ENCODE peak calls at places on chromosomes 7 and 10, in seven cellular contexts. O is testis, X is heart left ventricle, W is body of pancreas, S is GM12878, M is stomach, Y is HCT116. P is an unnamed sample.
A peak's percentile ranks its signal among the peaks of the same experiment; 100 is the strongest.

GRCh38 chr10:72740526-72740925 is 48.6 kb downstream of the MCU start:
- DNase-seq in O (no peak), X (peak; percentile 16), W (peak; percentile 23), S (no peak), M (peak; percentile 60), Y (peak; percentile 45), P (peak; percentile 68)

GRCh38 chr7:116630932-116631449 is 41.0 kb upstream of the MET start:
- DNase-seq in O (no peak), X (peak; percentile 20), W (peak; percentile 94), S (no peak), M (peak; percentile 86), Y (peak; percentile 96), P (peak; percentile 78)

GRCh38 chr10:72013202-72013945 is 49.2 kb downstream of the CHST3 start:
- DNase-seq in O (no peak), X (peak; percentile 62), W (peak; percentile 65), S (no peak), M (peak; percentile 43), Y (no peak), P (no peak)

GRCh38 chr10:93150990-93151547 is 77.4 kb downstream of the CYP26A1 start:
- DNase-seq in O (no peak), X (no peak), W (no peak), S (no peak), M (no peak), Y (no peak), P (no peak)

GRCh38 chr7:40658731-40659130 is 523.9 kb downstream of the SUGCT start:
- DNase-seq in O (no peak), X (no peak), W (no peak), S (no peak), M (no peak), Y (no peak), P (no peak)

GRCh38 chr7:134605978-134606923 is 40.4 kb upstream of the BPGM start:
- DNase-seq in O (peak; percentile 84), X (peak; percentile 59), W (peak; percentile 77), S (no peak), M (peak; percentile 75), Y (peak; percentile 34), P (peak; percentile 79)

GRCh38 chr10:17474595-17474994 is 20.2 kb upstream of the ST8SIA6 start:
- DNase-seq in O (no peak), X (no peak), W (no peak), S (no peak), M (no peak), Y (peak; percentile 21), P (no peak)

GRCh38 chr7:26624431-26624830 is 240.0 kb downstream of the SKAP2 start:
- DNase-seq in O (no peak), X (no peak), W (no peak), S (no peak), M (no peak), Y (no peak), P (no peak)

GRCh38 chr7:43653466-43653865 is 70.6 kb downstream of the STK17A start:
- DNase-seq in O (no peak), X (no peak), W (no peak), S (no peak), M (no peak), Y (no peak), P (no peak)

GRCh38 chr7:134707663-134708383 is 61.2 kb downstream of the BPGM start:
- DNase-seq in O (no peak), X (no peak), W (no peak), S (no peak), M (no peak), Y (no peak), P (no peak)

GRCh38 chr10:67883710-67884312 is 645 bp upstream of the SIRT1 start:
- DNase-seq in O (no peak), X (peak; percentile 9), W (no peak), S (no peak), M (no peak), Y (no peak), P (no peak)

GRCh38 chr7:123460616-123461015 is 73.8 kb downstream of the IQUB start:
- DNase-seq in O (no peak), X (no peak), W (no peak), S (no peak), M (no peak), Y (no peak), P (no peak)

GRCh38 chr7:6640246-6640721 is 3.2 kb downstream of the ZNF316 start:
- DNase-seq in O (no peak), X (no peak), W (no peak), S (no peak), M (no peak), Y (no peak), P (no peak)

GRCh38 chr7:5635461-5636445 is 145.7 kb downstream of the RNF216 start:
- DNase-seq in O (no peak), X (no peak), W (no peak), S (no peak), M (no peak), Y (no peak), P (no peak)

GRCh38 chr10:31526681-31527080 is 207.7 kb downstream of the ZEB1 start:
- DNase-seq in O (no peak), X (no peak), W (no peak), S (no peak), M (no peak), Y (no peak), P (no peak)

GRCh38 chr7:118305686-118306085 is 81.2 kb downstream of the ANKRD7 start:
- DNase-seq in O (no peak), X (no peak), W (no peak), S (no peak), M (no peak), Y (no peak), P (no peak)

GRCh38 chr7:16982640-16983103 is 100.9 kb upstream of the AGR3 start:
- DNase-seq in O (peak; percentile 22), X (peak; percentile 19), W (peak; percentile 35), S (no peak), M (no peak), Y (peak; percentile 35), P (no peak)

GRCh38 chr7:66493235-66494181 is 135.2 kb upstream of the KCTD7 start:
- DNase-seq in O (peak; percentile 99), X (peak; percentile 98), W (peak; percentile 99), S (peak; percentile 86), M (peak; percentile 99), Y (peak; percentile 95), P (peak; percentile 99)
- TF ChIP-seq POLR2A in O (peak; percentile 93), X (peak; percentile 97), W (peak; percentile 95), S (peak; percentile 89), M (peak; percentile 82), Y (peak; percentile 92), P (peak; percentile 92)

GRCh38 chr10:24952701-24953349 is 419 bp upstream of the PRTFDC1 start:
- DNase-seq in O (peak; percentile 34), X (peak; percentile 52), W (peak; percentile 55), S (no peak), M (peak; percentile 45), Y (no peak), P (peak; percentile 78)
- TF ChIP-seq POLR2A in O (no peak), X (no peak), W (no peak), S (peak; percentile 51), M (no peak), Y (no peak), P (no peak)

GRCh38 chr7:92835140-92835850 is 1.1 kb downstream of the CDK6 start:
- DNase-seq in O (peak; percentile 45), X (peak; percentile 48), W (peak; percentile 78), S (no peak), M (peak; percentile 65), Y (peak; percentile 72), P (peak; percentile 78)

GRCh38 chr7:92833766-92834605 is 2.4 kb downstream of the CDK6 start:
- DNase-seq in O (peak; percentile 82), X (peak; percentile 89), W (peak; percentile 89), S (no peak), M (peak; percentile 83), Y (no peak), P (peak; percentile 88)

GRCh38 chr7:92835851-92836488 is 403 bp downstream of the CDK6 start:
- DNase-seq in O (peak; percentile 17), X (peak; percentile 19), W (peak; percentile 34), S (no peak), M (peak; percentile 28), Y (no peak), P (peak; percentile 65)

GRCh38 chr7:92833024-92833765 is 3.2 kb downstream of the CDK6 start:
- DNase-seq in O (peak; percentile 90), X (peak; percentile 85), W (peak; percentile 94), S (no peak), M (peak; percentile 92), Y (peak; percentile 70), P (peak; percentile 91)

DNA sequence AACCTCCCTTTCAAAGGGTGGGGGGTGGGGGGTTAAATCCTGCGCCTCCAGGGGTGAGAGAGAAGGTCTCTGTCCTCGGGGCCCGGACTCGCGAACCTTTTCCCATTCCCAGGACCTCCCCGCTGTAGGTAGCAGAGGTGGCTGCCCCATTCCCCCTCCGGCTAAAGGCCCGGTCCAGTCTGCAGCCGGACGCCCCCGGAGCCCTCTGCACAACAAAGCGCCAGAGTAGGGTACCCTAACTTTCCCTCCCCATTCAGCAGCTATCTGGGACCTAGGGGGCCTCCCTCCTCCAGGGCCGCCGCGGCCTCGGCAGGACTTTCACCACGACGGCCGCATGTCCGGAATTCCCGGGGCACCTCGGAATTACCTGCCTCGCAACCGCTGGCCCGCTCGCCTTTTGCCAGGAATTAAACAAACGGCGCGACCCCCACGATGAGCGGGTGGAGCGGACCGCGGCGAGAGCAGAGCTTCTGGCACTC is 1.7 kb downstream of the CDK6 start:
- DNase-seq in O (peak; percentile 18), X (peak; percentile 10), W (peak; percentile 41), S (no peak), M (peak; percentile 41), Y (no peak), P (peak; percentile 70)
- TF ChIP-seq POLR2A in O (no peak), X (no peak), W (no peak), S (peak; percentile 22), M (no peak), Y (no peak), P (no peak)

DNA sequence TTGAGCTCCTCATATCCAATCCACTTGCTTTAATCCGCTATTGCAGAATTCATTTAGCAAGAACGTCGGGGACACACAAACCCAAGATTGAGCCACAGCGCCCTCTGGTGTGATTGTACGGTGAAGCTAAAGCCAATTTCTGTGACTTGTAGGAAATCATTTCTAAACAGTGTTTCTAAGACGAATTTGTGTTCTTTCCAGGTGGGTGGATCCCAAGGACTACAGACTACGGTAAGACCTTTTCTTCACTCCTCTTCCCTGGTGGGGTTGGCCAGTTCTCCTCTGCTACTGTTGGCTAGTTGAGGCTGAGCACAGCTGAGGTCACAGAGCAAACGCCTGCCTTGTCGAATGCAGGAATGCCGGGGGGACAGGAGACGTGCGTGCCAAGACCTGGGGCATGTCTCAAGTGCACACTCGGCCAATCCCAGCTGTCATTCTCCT is 5.2 kb downstream of the DMBT1 start:
- DNase-seq in O (peak; percentile 91), X (peak; percentile 72), W (peak; percentile 88), S (peak; percentile 1), M (peak; percentile 78), Y (peak; percentile 85), P (peak; percentile 88)
- TF ChIP-seq POLR2A in O (no peak), X (no peak), W (no peak), S (no peak), M (no peak), Y (no peak), P (no peak)